ENCODE peak calls at places on chromosomes 16 and 17, in four cellular contexts. F is GM12878, S is K562, R is SK-N-SH. M is an unnamed sample.
A peak's percentile ranks its signal among the peaks of the same experiment; 100 is the strongest.

GRCh38 chr17:36598951-36599401 is 2.4 kb upstream of the MRM1 start:
- DNase-seq in R (no peak), S (no peak), F (no peak), M (no peak)

GRCh38 chr17:45841883-45842525 is 2.7 kb upstream of the SPPL2C start:
- DNase-seq in S (no peak), R (no peak), F (no peak), M (no peak)

GRCh38 chr17:56821847-56822534 is 11.7 kb downstream of the C17orf67 start:
- DNase-seq in F (no peak), R (no peak), S (no peak), M (no peak)

GRCh38 chr17:49521521-49522185 is 26.6 kb downstream of the NGFR start:
- DNase-seq in F (no peak), S (no peak), R (peak; percentile 8), M (no peak)

GRCh38 chr16:79677799-79678525 is 77.4 kb upstream of the MAF start:
- DNase-seq in R (no peak), F (no peak), S (no peak), M (no peak)

GRCh38 chr17:80656590-80656989 is 112.0 kb downstream of the RPTOR start:
- DNase-seq in S (no peak), F (peak; percentile 21), R (no peak), M (no peak)

GRCh38 chr17:55903028-55903690 is 152.3 kb downstream of the PCTP start:
- DNase-seq in S (no peak), R (no peak), F (no peak), M (no peak)

GRCh38 chr17:1576500-1576899 is 13.9 kb upstream of the PITPNA start:
- DNase-seq in F (no peak), R (no peak), S (no peak), M (no peak)

GRCh38 chr16:24297375-24297774 is 41.2 kb downstream of the CACNG3 start:
- DNase-seq in F (no peak), R (no peak), S (no peak), M (no peak)

GRCh38 chr16:46857261-46857962 is 26.4 kb upstream of the C16orf87 start:
- DNase-seq in S (peak; percentile 31), F (no peak), R (peak; percentile 63), M (no peak)

GRCh38 chr17:41697122-41697962 is 8.7 kb downstream of the EIF1 start:
- DNase-seq in R (no peak), F (no peak), S (no peak), M (no peak)

GRCh38 chr17:47703191-47703591 is 9.2 kb downstream of the TBKBP1 start:
- DNase-seq in F (no peak), R (no peak), S (no peak), M (no peak)

GRCh38 chr16:80947708-80948615 is 58.7 kb downstream of the CMC2 start:
- DNase-seq in R (no peak), S (no peak), F (no peak), M (no peak)

GRCh38 chr17:22138861-22139469 is 446.6 kb downstream of the KCNJ18 start:
- DNase-seq in S (no peak), F (no peak), R (no peak), M (no peak)

GRCh38 chr17:19237389-19238166 is 412 bp downstream of the EPN2 start:
- DNase-seq in R (peak; percentile 78), S (peak; percentile 65), F (no peak), M (peak; percentile 84)

GRCh38 chr16:30748634-30749445 is 615 bp downstream of the PHKG2 start:
- DNase-seq in F (no peak), R (peak; percentile 80), S (no peak), M (peak; percentile 77)
- TF ChIP-seq NRF1 in F (no peak), R (no peak), S (no peak), M (no peak)

DNA sequence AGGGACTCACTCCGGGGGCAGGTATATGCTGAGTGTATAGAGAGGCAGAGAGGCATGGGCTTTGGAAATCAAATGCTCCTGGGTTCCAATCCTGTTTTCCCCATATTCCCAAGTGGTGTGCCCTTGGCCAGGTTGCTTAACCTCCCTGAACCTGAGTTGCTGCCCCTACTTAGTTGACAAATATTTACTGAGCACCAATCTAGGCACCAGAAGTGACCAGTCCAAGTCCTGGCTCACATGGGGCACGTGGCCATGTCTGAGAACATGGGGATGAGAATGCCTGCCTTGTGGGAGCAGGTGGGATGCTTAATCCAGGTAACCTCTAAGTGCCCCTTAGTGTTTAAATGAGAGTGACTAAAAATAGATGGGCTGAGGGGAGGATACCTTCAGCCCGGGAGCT is 4.2 kb downstream of the SOCS3 start:
- DNase-seq in S (no peak), R (no peak), F (no peak), M (no peak)
- H3K4me1 ChIP-seq in S (peaks cover 47% of the 10 kb centered on the region), R (peaks cover 54% of the 10 kb centered on the region), F (peaks cover 43% of the 10 kb centered on the region), M (peaks cover 41% of the 10 kb centered on the region)

GRCh38 chr16:72228014-72228413 is 56.1 kb upstream of the PMFBP1 start:
- DNase-seq in F (no peak), R (no peak), S (no peak), M (no peak)
- TF ChIP-seq NRF1 in F (no peak), R (no peak), S (no peak), M (no peak)

DNA sequence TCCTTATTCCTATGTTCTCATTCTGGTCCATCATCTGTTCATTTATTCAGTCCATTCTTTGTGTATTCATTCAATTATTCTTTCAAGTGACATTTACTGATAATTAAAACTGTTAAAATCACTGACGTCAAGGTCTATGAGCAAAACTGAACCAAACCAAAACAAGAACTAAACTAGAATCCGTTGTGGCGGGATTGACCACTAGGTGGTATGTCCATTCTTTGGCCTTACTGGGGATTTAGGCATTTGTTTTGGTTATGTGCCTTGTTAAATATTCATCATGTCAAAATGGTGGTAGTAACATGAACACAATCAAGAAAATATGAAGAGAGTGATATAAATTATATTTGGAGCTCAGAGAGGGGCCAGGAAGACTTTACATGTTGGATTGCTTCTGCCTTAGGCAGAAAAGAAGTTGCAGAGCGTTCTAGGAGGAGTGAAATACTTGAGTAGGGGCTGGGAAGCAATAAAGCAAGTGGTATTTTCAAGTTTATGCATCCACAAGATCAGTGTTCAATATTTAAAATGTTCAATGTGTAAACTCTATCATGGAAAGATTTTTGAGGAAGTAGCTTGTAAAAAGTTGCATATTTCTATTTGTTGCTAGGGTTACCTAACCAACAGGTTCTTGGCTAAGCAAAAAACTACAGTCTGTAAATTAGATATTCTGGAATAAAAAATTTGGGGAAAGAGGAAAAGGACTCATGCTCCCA is 129.0 kb downstream of the CDH13 start:
- DNase-seq in F (no peak), S (peak; percentile 23), R (no peak), M (no peak)
- H3K4me1 ChIP-seq in F (no peaks in the 10 kb centered on the region), S (no peaks in the 10 kb centered on the region), R (no peaks in the 10 kb centered on the region), M (no peaks in the 10 kb centered on the region)

GRCh38 chr16:27679899-27680298 is 130.0 kb downstream of the KATNIP start:
- DNase-seq in R (no peak), F (no peak), S (no peak), M (no peak)
- TF ChIP-seq NRF1 in R (no peak), F (no peak), S (no peak), M (no peak)

GRCh38 chr16:85605051-85605911 is 7.8 kb upstream of the GSE1 start:
- DNase-seq in F (no peak), R (no peak), S (no peak), M (no peak)

GRCh38 chr16:85607331-85607765 is 5.8 kb upstream of the GSE1 start:
- DNase-seq in R (peak; percentile 68), F (no peak), S (peak; percentile 54), M (peak; percentile 81)

GRCh38 chr16:85607796-85608514 is 5.2 kb upstream of the GSE1 start:
- DNase-seq in S (no peak), F (no peak), R (no peak), M (no peak)

GRCh38 chr16:85606920-85607319 is 6.2 kb upstream of the GSE1 start:
- DNase-seq in F (no peak), R (peak; percentile 76), S (no peak), M (no peak)

GRCh38 chr16:85605912-85606841 is 6.9 kb upstream of the GSE1 start:
- DNase-seq in S (no peak), F (no peak), R (no peak), M (peak; percentile 54)
- H3K4me1 ChIP-seq in S (peaks cover 90% of the 10 kb centered on the region), F (peaks cover 33% of the 10 kb centered on the region), R (peaks cover 74% of the 10 kb centered on the region), M (peaks cover 49% of the 10 kb centered on the region)

DNA sequence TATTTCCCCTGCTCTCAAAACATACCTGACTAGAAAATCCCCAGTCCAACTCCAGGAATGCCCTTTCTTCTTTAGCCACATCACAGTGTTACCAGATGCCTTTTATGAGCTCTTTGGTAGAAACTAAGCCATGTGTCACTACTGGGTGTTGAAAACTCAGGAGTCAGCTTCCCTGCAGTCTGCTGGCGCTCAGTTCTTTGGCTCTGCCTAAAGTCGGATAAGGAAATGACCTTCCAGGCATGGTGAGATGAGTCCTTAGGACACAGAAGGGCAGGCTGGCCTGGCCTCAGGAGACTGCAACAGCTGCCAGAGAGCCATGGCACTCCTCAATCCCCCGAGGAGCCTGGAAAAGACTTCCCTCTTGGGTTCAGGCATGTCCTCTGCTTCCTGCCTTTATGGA is 89.1 kb downstream of the CDH13 start:
- DNase-seq in F (no peak), R (no peak), S (no peak), M (no peak)
- TF ChIP-seq NRF1 in F (no peak), R (no peak), S (no peak), M (no peak)

GRCh38 chr16:71273384-71273783 is 15.8 kb downstream of the CMTR2 start:
- DNase-seq in S (no peak), F (no peak), R (no peak), M (no peak)

GRCh38 chr16:71276589-71277334 is 12.4 kb downstream of the CMTR2 start:
- DNase-seq in S (no peak), F (no peak), R (no peak), M (no peak)
- H3K4me1 ChIP-seq in S (peaks cover 3% of the 10 kb centered on the region), F (no peaks in the 10 kb centered on the region), R (no peaks in the 10 kb centered on the region), M (no peaks in the 10 kb centered on the region)